ENCODE peak calls at places on chromosomes 13 and 19, in six cellular contexts. Y is RPMI7951; Q is LoVo; F is HCEC 1CT; K is stimulated activated CD8-positive, alpha-beta memory T cell treated with anti-CD3 and anti-CD28 coated beads, Interleukin-7, amount 100 ng/mL, for 1 hour; S is skeletal muscle cell. D is an unnamed sample.

GRCh38 chr13:31882794-31883193 is 143.5 kb downstream of the RXFP2 start:
- DNase-seq in Q (no peak), S (no peak), K (no peak), F (no peak), Y (no peak), D (no peak)

GRCh38 chr13:33224686-33225085 is 60.9 kb downstream of the STARD13 start:
- DNase-seq in Y (no peak), K (no peak), Q (no peak), F (no peak), S (no peak), D (no peak)

GRCh38 chr19:5057860-5058259 is 88.9 kb downstream of the KDM4B start:
- DNase-seq in Q (no peak), F (no peak), Y (no peak), S (no peak), K (no peak), D (no peak)

GRCh38 chr19:850221-850978 is 1.7 kb upstream of the ELANE start:
- DNase-seq in Q (no peak), K (no peak), Y (peak), F (peak), S (peak), D (no peak)

GRCh38 chr13:85608255-85608829 is 190.9 kb downstream of the SLITRK6 start:
- DNase-seq in F (no peak), Q (no peak), S (no peak), K (no peak), Y (no peak), D (no peak)

GRCh38 chr19:36939153-36939552 is 23.0 kb downstream of the ZNF568 start:
- DNase-seq in K (no peak), Y (peak), Q (no peak), F (no peak), S (no peak), D (no peak)

GRCh38 chr13:51235756-51236564 is 13.8 kb downstream of the FAM124A start:
- DNase-seq in Y (no peak), S (no peak), Q (no peak), K (no peak), F (no peak), D (peak)

GRCh38 chr13:73714522-73714921 is 419.7 kb downstream of the KLF12 start:
- DNase-seq in S (no peak), K (no peak), Y (no peak), Q (no peak), F (no peak), D (no peak)

GRCh38 chr13:32210081-32210480 is 105.1 kb downstream of the ZAR1L start:
- DNase-seq in F (no peak), Y (no peak), Q (no peak), S (no peak), K (no peak), D (no peak)

GRCh38 chr13:89454736-89455135 is 1783.6 kb downstream of the SLITRK5 start:
- DNase-seq in Y (no peak), K (no peak), S (no peak), F (no peak), Q (no peak), D (no peak)

D was measured in NCI-H526.